ENCODE peak calls at places on chromosomes 4 and X, in seven cellular contexts. W is astrocyte, T is left ventricle myocardium inferior, G is cardiac fibroblast, Q is body of pancreas, I is upper lobe of right lung, K is tibial artery. P is an unnamed sample.

GRCh38 chr4:140875751-140876389 is 119.7 kb upstream of the TBC1D9 start:
- DNase-seq in T (no peak), K (no peak), G (no peak), I (no peak), W (no peak), Q (no peak), P (no peak)

GRCh38 chr4:158319880-158320279 is 109.6 kb downstream of the TMEM144 start:
- DNase-seq in Q (no peak), K (no peak), W (no peak), T (no peak), I (no peak), G (no peak), P (no peak)

GRCh38 chr4:4433941-4434340 is 47.0 kb downstream of the NSG1 start:
- DNase-seq in G (no peak), K (no peak), I (no peak), Q (no peak), W (no peak), T (no peak), P (no peak)

GRCh38 chr4:102338405-102338804 is 6.9 kb downstream of the SLC39A8 start:
- DNase-seq in I (no peak), W (no peak), K (no peak), Q (no peak), G (peak), T (no peak), P (no peak)

GRCh38 chr4:148238797-148239196 is 203.4 kb downstream of the NR3C2 start:
- DNase-seq in K (no peak), W (no peak), G (no peak), T (no peak), Q (no peak), I (no peak), P (no peak)

GRCh38 chr4:76979236-76979635 is 29.7 kb downstream of the SEPTIN11 start:
- DNase-seq in T (no peak), K (no peak), Q (no peak), W (no peak), G (no peak), I (no peak), P (no peak)

GRCh38 chr4:153421980-153422379 is 44.2 kb upstream of the TMEM131L start:
- DNase-seq in I (no peak), K (no peak), T (no peak), G (no peak), W (no peak), Q (no peak), P (no peak)

GRCh38 chrX:101658661-101659477 is 781 bp downstream of the ARMCX2 start:
- DNase-seq in T (peak), I (peak), G (peak), Q (peak), K (peak), W (peak), P (peak)

GRCh38 chrX:133985164-133986007 is at the start of gene GPC3:
- DNase-seq in K (no peak), I (peak), Q (peak), G (no peak), T (peak), W (no peak), P (peak)

GRCh38 chr4:113613503-113613902 is 148.0 kb downstream of the CAMK2D start:
- DNase-seq in W (no peak), K (no peak), T (no peak), I (no peak), Q (no peak), G (no peak), P (no peak)

GRCh38 chr4:82975792-82976191 is 34.8 kb downstream of the LIN54 start:
- DNase-seq in W (peak), Q (no peak), T (no peak), G (peak), K (no peak), I (no peak), P (no peak)

GRCh38 chrX:10633722-10634121 is 13.3 kb upstream of the MID1 start:
- DNase-seq in W (peak), I (no peak), G (peak), Q (no peak), T (peak), K (no peak), P (no peak)

GRCh38 chrX:17032351-17032750 is 85.9 kb downstream of the REPS2 start:
- DNase-seq in I (no peak), Q (peak), T (no peak), K (peak), G (peak), W (peak), P (no peak)

GRCh38 chrX:71632923-71633657 is 14.8 kb upstream of the CXCR3 start:
- DNase-seq in T (no peak), W (no peak), G (no peak), I (no peak), Q (no peak), K (no peak), P (no peak)

GRCh38 chrX:39891781-39892180 is 206.0 kb downstream of the BCOR start:
- DNase-seq in Q (no peak), I (no peak), G (no peak), K (no peak), W (no peak), T (no peak), P (no peak)

GRCh38 chrX:95117556-95117955 is 1443.5 kb downstream of the FAM133A start:
- DNase-seq in W (no peak), K (no peak), Q (no peak), G (no peak), T (no peak), I (no peak), P (no peak)

GRCh38 chrX:71181558-71181909 is 36.9 kb downstream of the NLGN3 start:
- DNase-seq in T (no peak), Q (peak), K (no peak), I (no peak), G (peak), W (no peak), P (peak)

GRCh38 chr4:144564358-144564757 is 81.6 kb upstream of the HHIP start:
- DNase-seq in Q (no peak), T (no peak), K (no peak), G (peak), W (peak), I (no peak), P (no peak)

GRCh38 chr4:185799442-185799841 is 12.6 kb downstream of the SORBS2 start:
- DNase-seq in W (no peak), K (no peak), I (no peak), G (no peak), Q (no peak), T (no peak), P (no peak)
- H3K4me3 ChIP-seq in W (no peak), K (no peak), I (no peak), G (no peak), Q (no peak), T (peak), P (no peak)

GRCh38 chr4:168710353-168710946 is 213.6 kb downstream of the PALLD start:
- DNase-seq in I (no peak), K (no peak), Q (peak), T (no peak), W (peak), G (peak), P (peak)
- TF ChIP-seq CTCF in I (peak), K (peak), Q (peak), T (peak), W (peak), G (peak), P (no peak)

GRCh38 chr4:53476232-53477037 is 99.0 kb downstream of the FIP1L1 start:
- DNase-seq in K (peak), T (no peak), Q (no peak), W (peak), I (no peak), G (peak), P (no peak)
- H3K4me3 ChIP-seq in K (no peak), T (no peak), Q (no peak), W (peak), I (no peak), G (no peak), P (no peak)

GRCh38 chr4:112348488-112349158 is 51.5 kb downstream of the ALPK1 start:
- DNase-seq in K (peak), W (peak), T (peak), I (peak), Q (no peak), G (peak), P (peak)
- TF ChIP-seq CTCF in K (no peak), W (peak), T (peak), I (no peak), Q (no peak), G (peak), P (no peak)

DNA sequence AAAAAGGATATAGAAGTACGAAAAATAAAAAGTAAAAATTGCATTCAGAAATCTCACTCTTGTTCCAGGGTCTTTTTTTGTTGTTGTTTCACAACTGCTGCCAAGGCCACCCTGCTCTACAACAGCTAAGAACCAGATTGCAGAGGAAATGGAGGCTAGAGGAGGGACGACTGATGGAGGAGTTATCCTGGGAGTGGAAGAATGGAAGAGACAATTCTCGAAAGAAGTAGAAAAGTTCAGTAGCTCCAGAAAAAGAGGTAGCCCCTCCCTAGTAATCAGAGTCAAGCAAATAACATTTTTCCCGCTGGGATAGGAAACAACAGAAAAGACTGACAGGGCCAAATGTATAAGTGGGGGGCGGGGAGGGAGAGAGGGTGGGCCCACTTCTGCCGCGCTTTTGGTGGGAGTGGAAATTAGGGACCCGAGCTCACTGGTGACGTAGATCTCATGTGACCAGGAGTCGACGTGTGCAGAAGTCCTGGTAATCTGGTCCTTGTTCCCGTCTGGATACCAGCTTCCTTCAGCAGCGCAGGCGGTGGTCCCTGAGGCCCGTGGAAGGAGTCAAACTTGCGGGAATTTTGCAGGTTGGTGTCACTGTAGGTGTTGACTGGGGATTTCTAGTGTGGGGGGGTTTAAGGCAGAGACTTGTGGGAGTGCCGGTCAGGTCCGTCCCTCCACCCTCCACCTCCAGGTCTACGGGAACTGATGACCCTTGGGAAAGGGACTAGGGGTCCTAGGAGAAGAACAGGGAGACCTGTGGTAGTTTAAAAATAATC is at the start of gene TCEAL9:
- DNase-seq in T (peak), I (peak), K (peak), G (peak), Q (peak), W (peak), P (peak)
- H3K4me3 ChIP-seq in T (peak), I (peak), K (peak), G (peak), Q (peak), W (peak), P (peak)

DNA sequence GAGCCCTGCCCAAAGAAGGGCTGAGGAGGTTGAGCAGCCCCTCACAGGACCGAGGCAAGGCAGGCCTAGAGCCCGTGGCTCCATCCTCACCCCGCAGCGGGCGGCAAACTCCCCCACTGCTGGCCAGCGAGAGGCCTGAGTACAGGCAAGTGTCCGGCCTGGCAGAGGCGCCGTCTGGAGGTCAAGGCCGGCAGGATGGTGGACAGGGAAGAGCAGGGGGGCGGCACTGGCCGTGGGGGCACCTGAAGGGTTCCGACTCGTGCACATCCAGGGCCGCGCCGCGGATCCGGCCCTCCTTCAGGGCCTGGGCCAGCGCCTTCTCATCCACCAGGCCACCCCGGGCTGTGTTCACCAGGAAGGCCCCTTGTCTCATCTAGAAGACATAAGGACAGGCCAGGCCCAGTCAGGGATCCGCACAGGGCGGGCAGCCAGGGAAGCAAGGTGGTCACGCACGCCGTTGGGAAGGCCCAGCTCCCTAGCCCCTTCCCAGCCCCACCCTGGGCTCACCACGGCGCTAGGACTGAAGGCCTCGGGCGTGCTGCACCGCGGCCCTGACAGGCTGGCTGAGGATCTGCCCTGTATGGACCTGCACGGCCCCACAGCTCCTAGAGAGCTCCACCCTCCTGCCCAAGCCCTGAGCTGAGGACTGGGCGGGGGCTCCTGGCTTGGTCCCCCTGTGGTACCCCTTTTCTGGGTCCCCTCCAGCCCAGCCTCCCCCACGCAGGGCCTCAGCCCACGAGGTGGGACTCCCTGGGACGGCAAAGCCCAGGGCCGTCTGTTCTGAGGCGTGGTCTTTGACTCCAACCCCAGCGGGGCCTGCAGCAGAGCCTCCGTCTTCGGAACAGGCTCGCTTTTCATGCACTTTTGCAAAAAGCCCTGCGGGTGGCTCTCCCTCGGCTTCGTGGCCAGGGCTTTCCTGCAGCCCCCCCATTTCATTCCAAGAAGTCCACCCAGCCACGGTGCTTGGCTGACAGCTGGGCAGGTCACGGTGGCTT is 34.5 kb downstream of the CTBP1 start:
- DNase-seq in W (no peak), K (no peak), T (no peak), Q (no peak), G (no peak), I (no peak), P (peak)
- TF ChIP-seq CTCF in W (no peak), K (no peak), T (no peak), Q (no peak), G (no peak), I (no peak), P (no peak)

GRCh38 chr4:186881521-186882220 is 158.0 kb upstream of the FAT1 start:
- DNase-seq in G (peak), Q (no peak), K (no peak), I (no peak), T (no peak), W (peak), P (no peak)

GRCh38 chr4:186882293-186882692 is 158.6 kb upstream of the FAT1 start:
- DNase-seq in W (no peak), K (no peak), I (no peak), Q (no peak), T (no peak), G (no peak), P (no peak)

GRCh38 chr4:186871856-186872255 is 148.2 kb upstream of the FAT1 start:
- DNase-seq in Q (no peak), W (no peak), G (no peak), K (no peak), T (no peak), I (no peak), P (no peak)

GRCh38 chr4:186878203-186878800 is 154.6 kb upstream of the FAT1 start:
- DNase-seq in I (no peak), T (no peak), K (no peak), Q (no peak), G (no peak), W (no peak), P (no peak)

DNA sequence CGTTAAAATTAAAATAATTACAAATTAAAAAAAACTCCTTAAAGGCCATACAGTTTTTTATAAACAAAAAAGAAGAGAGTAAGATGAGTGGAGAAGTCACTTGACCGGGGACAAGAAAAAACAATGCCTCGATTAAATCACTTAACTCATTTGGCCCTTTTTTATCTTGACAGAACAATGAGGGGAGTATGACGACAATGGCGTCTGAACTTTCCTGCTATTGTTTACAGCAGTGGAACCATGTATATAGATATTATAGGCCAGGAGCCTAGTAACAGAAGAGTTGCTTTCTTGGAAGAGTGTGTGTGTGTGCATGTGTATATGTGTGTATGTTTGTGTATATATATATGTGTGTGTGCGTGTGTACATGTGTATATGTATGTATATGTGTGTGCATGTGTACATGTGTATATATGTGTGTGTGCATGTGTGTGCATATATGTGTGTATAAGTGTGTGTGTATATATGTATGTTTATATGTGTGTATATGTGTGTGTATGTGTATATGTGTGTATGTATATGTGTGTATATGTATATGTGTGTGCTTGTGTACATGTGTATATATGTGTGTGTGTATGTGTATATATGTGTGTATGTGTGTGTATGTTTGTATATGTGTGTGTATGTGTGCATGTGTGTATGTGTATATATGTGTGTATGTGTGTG is 153.4 kb upstream of the FAT1 start:
- DNase-seq in T (no peak), W (no peak), G (no peak), Q (no peak), K (no peak), I (no peak), P (no peak)
- H3K4me3 ChIP-seq in T (no peak), W (no peak), G (no peak), Q (no peak), K (no peak), I (no peak), P (no peak)

GRCh38 chr4:107156443-107156842 is 120.3 kb upstream of the DKK2 start:
- DNase-seq in W (no peak), K (no peak), Q (no peak), T (no peak), I (no peak), G (no peak), P (no peak)

GRCh38 chr4:107151173-107151572 is 115.1 kb upstream of the DKK2 start:
- DNase-seq in T (no peak), W (no peak), Q (no peak), K (no peak), G (no peak), I (no peak), P (no peak)

GRCh38 chr4:107155366-107155765 is 119.3 kb upstream of the DKK2 start:
- DNase-seq in Q (no peak), G (no peak), K (no peak), T (no peak), I (no peak), W (no peak), P (no peak)

GRCh38 chr4:107153956-107154355 is 117.8 kb upstream of the DKK2 start:
- DNase-seq in Q (no peak), W (no peak), I (no peak), G (no peak), K (no peak), T (no peak), P (no peak)

DNA sequence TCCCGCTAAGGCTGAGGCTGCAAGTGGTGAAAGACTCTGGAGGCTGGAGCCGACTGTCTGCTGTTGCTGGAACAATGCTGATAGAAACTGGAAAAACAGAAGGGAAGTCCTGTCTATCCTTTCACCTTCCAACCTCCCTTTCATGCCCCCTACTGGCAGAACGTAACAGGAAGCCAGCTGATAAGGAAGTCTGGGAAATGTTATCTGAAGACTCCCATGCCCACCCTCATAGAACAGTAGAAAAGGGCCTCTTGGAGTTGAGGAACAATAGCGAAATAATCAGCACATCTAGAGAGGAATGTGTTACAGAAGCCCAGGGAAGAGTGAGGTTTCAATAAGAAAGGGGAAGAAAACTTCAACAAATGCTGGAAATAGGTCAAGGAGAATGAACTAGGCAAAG is 117.1 kb upstream of the DKK2 start:
- DNase-seq in W (no peak), K (no peak), Q (no peak), I (no peak), T (no peak), G (peak), P (peak)
- TF ChIP-seq CTCF in W (peak), K (no peak), Q (no peak), I (peak), T (no peak), G (peak), P (no peak)

GRCh38 chr4:188370781-188371180 is 231.5 kb downstream of the TRIML1 start:
- DNase-seq in T (no peak), K (no peak), W (no peak), I (no peak), G (no peak), Q (no peak), P (no peak)

GRCh38 chr4:188372856-188373255 is 233.6 kb downstream of the TRIML1 start:
- DNase-seq in K (no peak), W (peak), T (no peak), Q (no peak), G (peak), I (no peak), P (no peak)

GRCh38 chr4:188374870-188375269 is 235.6 kb downstream of the TRIML1 start:
- DNase-seq in Q (no peak), K (no peak), W (no peak), I (no peak), G (no peak), T (no peak), P (no peak)

GRCh38 chr4:188372051-188372450 is 232.8 kb downstream of the TRIML1 start:
- DNase-seq in Q (no peak), I (no peak), G (peak), K (no peak), T (no peak), W (no peak), P (no peak)
- H3K4me3 ChIP-seq in Q (no peak), I (no peak), G (no peak), K (no peak), T (no peak), W (no peak), P (no peak)

GRCh38 chr4:183505556-183506388 is 914 bp downstream of the ING2 start:
- DNase-seq in T (peak), I (peak), K (peak), G (peak), W (peak), Q (peak), P (peak)
- TF ChIP-seq CTCF in T (no peak), I (peak), K (no peak), G (no peak), W (no peak), Q (no peak), P (no peak)